ENCODE peak calls at places on chromosomes 3 and 15, in four cellular contexts. U, Z, A and H are unnamed samples.

GRCh38 chr3:156180077-156180476 is 59.7 kb downstream of the KCNAB1 start:
- DNase-seq in A (no peak), U (peak; percentile 3), Z (peak; percentile 35), H (peak; percentile 33)

GRCh38 chr15:58433597-58434333 is 2.0 kb downstream of the LIPC start:
- DNase-seq in A (no peak), U (peak; percentile 31), Z (no peak), H (no peak)

GRCh38 chr3:32243519-32243918 is 5.0 kb downstream of the CMTM8 start:
- DNase-seq in U (no peak), A (no peak), Z (no peak), H (no peak)

GRCh38 chr15:65732698-65733097 is 59.4 kb downstream of the DENND4A start:
- DNase-seq in U (no peak), A (no peak), Z (no peak), H (peak; percentile 42)

GRCh38 chr15:89817701-89818280 is 3.1 kb upstream of the ANPEP start:
- DNase-seq in A (no peak), Z (no peak), U (no peak), H (peak; percentile 47)

GRCh38 chr3:188649521-188649920 is 495.6 kb downstream of the LPP start:
- DNase-seq in A (no peak), U (no peak), Z (no peak), H (peak; percentile 76)

GRCh38 chr15:40449275-40449674 is 8.5 kb downstream of the BAHD1 start:
- DNase-seq in Z (no peak), U (peak; percentile 38), A (no peak), H (no peak)

GRCh38 chr15:59896652-59897051 is 107.5 kb upstream of the FOXB1 start:
- DNase-seq in A (no peak), Z (no peak), U (no peak), H (no peak)

GRCh38 chr3:149723781-149724180 is 28.5 kb downstream of the COMMD2 start:
- DNase-seq in A (no peak), U (no peak), Z (no peak), H (no peak)

GRCh38 chr15:89116404-89116803 is 28.1 kb downstream of the ABHD2 start:
- DNase-seq in U (no peak), Z (no peak), A (no peak), H (no peak)

GRCh38 chr15:39589815-39590644 is 9.2 kb downstream of the THBS1 start:
- DNase-seq in Z (peak; percentile 66), A (no peak), U (peak; percentile 21), H (no peak)

GRCh38 chr3:146139586-146140110 is 21.3 kb downstream of the PLOD2 start:
- DNase-seq in Z (no peak), U (peak; percentile 27), A (no peak), H (no peak)

GRCh38 chr15:82999905-83000671 is 11.4 kb downstream of the C15orf40 start:
- DNase-seq in A (peak; percentile 68), U (peak; percentile 67), Z (peak; percentile 71), H (peak; percentile 60)

GRCh38 chr15:31331389-31331788 is 4.8 kb downstream of the KLF13 start:
- DNase-seq in A (peak; percentile 47), Z (no peak), U (no peak), H (no peak)

GRCh38 chr3:87088984-87089841 is 98.3 kb upstream of the VGLL3 start:
- DNase-seq in Z (peak; percentile 3), U (no peak), A (peak; percentile 37), H (peak; percentile 91)

GRCh38 chr3:1717524-1717923 is 381.1 kb upstream of the CNTN4 start:
- DNase-seq in Z (no peak), U (no peak), A (no peak), H (no peak)

GRCh38 chr3:132628157-132628556 is 31.1 kb downstream of the ACKR4 start:
- DNase-seq in A (no peak), Z (no peak), U (no peak), H (peak; percentile 19)

GRCh38 chr3:111572061-111572460 is 23.1 kb downstream of the ZBED2 start:
- DNase-seq in U (no peak), Z (no peak), A (no peak), H (no peak)

GRCh38 chr3:47804571-47804970 is 1.6 kb downstream of the DHX30 start:
- DNase-seq in Z (no peak), A (no peak), U (no peak), H (no peak)

GRCh38 chr3:47802734-47803477 is at the start of gene DHX30:
- DNase-seq in Z (peak; percentile 91), U (peak; percentile 90), A (peak; percentile 94), H (peak; percentile 87)

GRCh38 chr3:47799733-47800132 is 3.2 kb upstream of the DHX30 start:
- DNase-seq in U (no peak), A (no peak), Z (no peak), H (no peak)

DNA sequence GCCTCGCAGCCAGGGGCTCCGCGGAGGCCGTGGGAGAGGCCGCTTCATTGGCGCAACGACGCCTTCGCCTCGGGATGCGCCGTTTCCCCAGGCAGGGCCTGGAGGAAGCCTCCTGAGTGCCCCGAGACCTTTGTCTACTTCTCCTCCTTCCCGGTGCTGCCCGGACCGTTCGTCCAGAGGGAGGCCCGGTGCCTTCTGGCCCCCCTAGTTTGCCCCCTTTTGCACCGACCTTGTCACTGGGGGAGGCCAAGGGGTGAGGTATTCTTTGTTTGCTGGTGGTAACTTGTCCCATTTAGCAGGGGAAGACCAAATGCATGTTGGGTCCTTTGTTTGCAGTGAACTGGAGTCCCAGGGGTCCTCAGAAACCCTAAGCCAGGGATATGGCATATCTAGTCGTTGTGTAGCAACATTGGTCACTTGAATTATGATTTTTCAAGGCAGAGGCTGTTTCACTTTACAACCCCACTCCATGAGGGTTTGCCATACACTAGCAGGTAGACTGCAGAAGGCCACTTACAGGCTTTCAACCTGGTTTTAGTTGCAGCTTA is 614 bp downstream of the DHX30 start:
- DNase-seq in A (no peak), U (no peak), Z (no peak), H (peak; percentile 11)
- H3K4me1 ChIP-seq in A (peaks cover 4% of the 10 kb centered on the region), U (peaks cover 3% of the 10 kb centered on the region), Z (peaks cover 7% of the 10 kb centered on the region), H (no peaks in the 10 kb centered on the region)

GRCh38 chr3:30660128-30660525 is 53.7 kb downstream of the TGFBR2 start:
- DNase-seq in A (no peak), Z (no peak), U (no peak), H (no peak)

GRCh38 chr3:30656624-30657141 is 50.3 kb downstream of the TGFBR2 start:
- DNase-seq in U (no peak), A (no peak), Z (no peak), H (no peak)

GRCh38 chr3:30659270-30660127 is 53.1 kb downstream of the TGFBR2 start:
- DNase-seq in U (peak; percentile 92), A (no peak), Z (peak; percentile 94), H (peak; percentile 98)

GRCh38 chr3:30657914-30658313 is 51.5 kb downstream of the TGFBR2 start:
- DNase-seq in A (no peak), U (no peak), Z (no peak), H (peak; percentile 67)

DNA sequence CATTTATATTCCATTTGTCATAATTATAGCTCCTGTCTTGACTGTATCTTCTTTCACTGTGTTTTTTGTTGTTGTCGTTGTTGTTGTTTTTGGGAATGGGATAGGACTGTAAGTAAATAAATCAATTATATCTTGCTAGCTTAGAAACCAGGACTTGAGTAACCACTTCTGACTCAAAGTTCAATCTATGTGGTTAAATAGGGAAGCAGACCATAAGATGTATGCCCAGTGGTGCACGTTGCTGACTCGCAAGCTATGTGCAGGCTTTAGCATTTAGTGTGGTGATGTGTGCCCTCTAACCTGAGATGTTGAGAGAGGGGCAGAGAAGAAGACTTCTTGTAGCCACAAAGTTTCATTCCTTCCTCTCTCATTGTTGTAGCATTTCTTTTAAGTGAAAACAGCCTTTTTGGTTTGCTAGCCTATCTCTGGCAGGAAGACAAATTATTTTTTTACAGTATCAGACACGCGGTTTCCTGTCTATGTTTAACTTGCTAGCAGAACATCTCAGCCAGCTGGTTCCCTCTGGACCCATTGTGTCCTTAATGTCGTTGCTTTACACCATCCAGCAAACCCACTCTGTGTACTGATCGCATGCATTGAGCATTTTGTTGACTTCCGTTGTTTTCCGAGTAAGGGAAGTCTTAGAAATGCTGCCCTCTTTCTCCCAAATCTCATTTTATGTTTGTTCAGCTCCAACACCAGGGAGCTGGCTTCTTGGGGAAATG is 52.1 kb downstream of the TGFBR2 start:
- DNase-seq in U (peak; percentile 88), A (no peak), Z (peak; percentile 95), H (peak; percentile 68)
- H2AFZ ChIP-seq in U (no peak overlapping the region), A (no peak overlapping the region), Z (no peak overlapping the region), H (no peak overlapping the region)

GRCh38 chr3:52108302-52109232 is 45.7 kb downstream of the POC1A start:
- DNase-seq in Z (no peak), U (peak; percentile 33), A (peak; percentile 75), H (peak; percentile 28)
- H3K27ac ChIP-seq in Z (no peak overlapping the region), U (no peak overlapping the region), A (peak overlapping the region; percentile 96), H (peak overlapping the region; percentile 10)

GRCh38 chr3:141231923-141232861 is 567 bp downstream of the PXYLP1 start:
- DNase-seq in A (peak; percentile 67), U (peak; percentile 18), Z (peak; percentile 16), H (no peak)
- H3K4me1 ChIP-seq in A (peaks cover 54% of the 10 kb centered on the region), U (peaks cover 19% of the 10 kb centered on the region), Z (peaks cover 8% of the 10 kb centered on the region), H (peaks cover 7% of the 10 kb centered on the region)

GRCh38 chr15:63896336-63897115 is 62.8 kb upstream of the HERC1 start:
- DNase-seq in A (no peak), Z (peak; percentile 69), U (peak; percentile 68), H (peak; percentile 62)
- H2AFZ ChIP-seq in A (no peak overlapping the region), Z (peak overlapping the region; percentile 13), U (no peak overlapping the region), H (no peak overlapping the region)

DNA sequence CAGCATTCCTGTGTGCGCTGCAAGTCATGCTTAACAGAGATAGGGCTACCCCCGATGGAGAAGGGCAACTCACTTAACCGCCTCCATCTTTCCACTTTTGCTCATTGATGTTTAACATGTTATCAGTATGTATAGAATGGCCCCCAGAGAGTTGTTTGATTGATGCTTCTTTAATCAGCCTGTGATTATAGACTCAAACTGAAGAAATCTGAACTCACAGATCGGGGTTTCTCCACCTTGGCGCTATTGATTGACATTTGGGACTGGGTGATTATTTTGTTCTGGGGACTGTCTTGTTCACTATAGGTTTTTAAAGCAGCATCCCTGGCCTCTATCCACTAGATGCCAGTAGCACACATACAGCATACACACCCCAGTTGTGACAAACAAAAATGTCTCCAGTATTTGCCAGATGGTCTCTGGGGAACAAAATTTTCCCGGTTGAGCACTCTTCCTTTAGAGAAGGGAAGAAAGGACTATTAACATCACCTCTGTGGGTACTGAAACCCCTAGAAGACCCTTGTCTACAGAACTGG is 54.4 kb downstream of the LARS2 start:
- DNase-seq in U (no peak), Z (no peak), A (no peak), H (no peak)
- H3K27ac ChIP-seq in U (no peak overlapping the region), Z (no peak overlapping the region), A (no peak overlapping the region), H (no peak overlapping the region)

DNA sequence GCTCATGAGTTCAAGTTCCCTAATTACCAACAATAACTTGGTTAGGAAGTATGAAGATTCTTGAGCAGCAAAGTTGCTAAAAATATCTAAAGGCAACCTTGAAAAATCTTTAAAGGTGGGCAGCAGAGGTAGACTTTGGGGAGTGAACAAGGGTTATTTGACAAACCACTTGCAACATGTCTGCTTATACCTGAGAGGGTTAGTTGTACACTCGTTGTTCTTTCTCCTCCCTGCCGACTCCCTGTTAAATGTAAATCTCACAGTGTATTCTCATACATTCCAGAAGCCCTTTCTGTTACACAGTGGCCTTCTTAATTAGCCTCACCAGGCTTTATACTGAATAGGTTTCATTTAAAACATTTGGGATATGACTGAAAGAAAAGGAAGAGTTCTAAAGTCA is 121.7 kb downstream of the ARNT2 start:
- DNase-seq in A (no peak), Z (no peak), U (no peak), H (no peak)
- H3K4me1 ChIP-seq in A (no peaks in the 10 kb centered on the region), Z (no peaks in the 10 kb centered on the region), U (no peaks in the 10 kb centered on the region), H (peaks cover 11% of the 10 kb centered on the region)